ENCODE peak calls at places on chromosomes 1 and 21, in six cellular contexts. X is Caco-2, M is HFF-Myc, U is BJ, B is psoas muscle, I is foreskin fibroblast. J is an unnamed sample.

GRCh38 chr1:161834967-161835366 is 68.8 kb downstream of the ATF6 start:
- DNase-seq in X (no peak), M (no peak), U (no peak), B (no peak), I (no peak), J (no peak)

GRCh38 chr21:33367309-33367973 is 35.8 kb upstream of the IFNGR2 start:
- DNase-seq in X (no peak), M (peak; percentile 37), U (no peak), B (no peak), I (no peak), J (no peak)

GRCh38 chr1:185864889-185865288 is 130.7 kb downstream of the HMCN1 start:
- DNase-seq in X (no peak), M (no peak), U (peak; percentile 26), B (no peak), I (peak; percentile 85), J (no peak)

GRCh38 chr1:31377361-31377863 is 4.5 kb upstream of the FABP3 start:
- DNase-seq in X (no peak), M (no peak), U (no peak), B (no peak), I (no peak), J (no peak)

GRCh38 chr1:158646465-158646864 is 40.0 kb downstream of the SPTA1 start:
- DNase-seq in X (no peak), M (no peak), U (no peak), B (no peak), I (no peak), J (no peak)

GRCh38 chr1:77076759-77077158 is 142.5 kb downstream of the PIGK start:
- DNase-seq in X (no peak), M (no peak), U (no peak), B (no peak), I (no peak), J (no peak)

GRCh38 chr1:12153181-12153785 is 13.5 kb upstream of the TNFRSF1B start:
- DNase-seq in X (no peak), M (no peak), U (peak; percentile 56), B (peak; percentile 68), I (peak; percentile 89), J (no peak)

GRCh38 chr1:61388586-61388985 is 306.2 kb downstream of the NFIA start:
- DNase-seq in X (no peak), M (no peak), U (no peak), B (no peak), I (peak; percentile 4), J (no peak)

GRCh38 chr1:218660678-218661053 is 315.5 kb downstream of the TGFB2 start:
- DNase-seq in X (no peak), M (peak; percentile 67), U (peak; percentile 35), B (no peak), I (peak; percentile 64), J (no peak)

GRCh38 chr1:210900079-210900478 is 233.9 kb downstream of the KCNH1 start:
- DNase-seq in X (no peak), M (no peak), U (no peak), B (no peak), I (no peak), J (no peak)

GRCh38 chr1:30665216-30665615 is 58.2 kb downstream of the MATN1 start:
- DNase-seq in X (no peak), M (no peak), U (no peak), B (peak; percentile 15), I (no peak), J (no peak)

GRCh38 chr1:171061425-171062143 is 29.1 kb upstream of the FMO3 start:
- DNase-seq in X (no peak), M (no peak), U (no peak), B (no peak), I (peak; percentile 18), J (no peak)

GRCh38 chr1:6960291-6960758 is 175.1 kb downstream of the CAMTA1 start:
- DNase-seq in X (no peak), M (peak; percentile 46), U (peak; percentile 56), B (peak; percentile 80), I (peak; percentile 72), J (no peak)

GRCh38 chr21:46662765-46663500 is 27.5 kb downstream of the PRMT2 start:
- DNase-seq in X (no peak), M (no peak), U (no peak), B (no peak), I (no peak), J (no peak)

GRCh38 chr1:189185077-189185476 is 1292.6 kb downstream of the BRINP3 start:
- DNase-seq in X (no peak), M (no peak), U (no peak), B (no peak), I (no peak), J (no peak)

GRCh38 chr1:149962039-149962647 is 25.5 kb upstream of the MTMR11 start:
- DNase-seq in X (peak; percentile 69), M (peak; percentile 42), U (peak; percentile 26), B (no peak), I (peak; percentile 48), J (no peak)

GRCh38 chr1:224300346-224300745 is 29.6 kb downstream of the NVL start:
- DNase-seq in X (no peak), M (peak; percentile 58), U (peak; percentile 31), B (no peak), I (peak; percentile 78), J (no peak)

GRCh38 chr1:28552482-28553228 is at the start of gene TRNAU1AP:
- DNase-seq in X (peak; percentile 94), M (peak; percentile 85), U (peak; percentile 66), B (peak; percentile 98), I (peak; percentile 97), J (peak; percentile 92)
- TF ChIP-seq CTCF in X (no peak), M (no peak), U (no peak), B (no peak), I (no peak), J (no peak)

DNA sequence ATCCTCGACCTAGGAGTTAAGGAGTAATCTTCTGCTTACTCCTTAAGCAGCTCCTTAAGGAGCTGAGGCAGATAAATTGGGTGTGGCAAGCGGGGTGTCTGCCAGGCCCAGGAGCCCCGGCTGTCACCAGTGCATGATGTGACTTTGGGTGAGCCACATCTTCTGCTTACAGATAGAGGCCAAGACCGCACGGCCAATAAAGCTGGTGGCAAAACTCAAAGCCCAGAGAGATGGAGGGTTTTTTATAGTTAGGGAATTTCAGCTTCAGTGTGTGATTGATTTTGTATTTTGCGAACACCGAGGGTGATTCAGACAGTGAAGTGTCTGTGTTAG is 9.8 kb downstream of the MX2 start:
- DNase-seq in X (no peak), M (no peak), U (no peak), B (no peak), I (no peak), J (no peak)
- TF ChIP-seq CTCF in X (no peak), M (no peak), U (no peak), B (no peak), I (no peak), J (no peak)

DNA sequence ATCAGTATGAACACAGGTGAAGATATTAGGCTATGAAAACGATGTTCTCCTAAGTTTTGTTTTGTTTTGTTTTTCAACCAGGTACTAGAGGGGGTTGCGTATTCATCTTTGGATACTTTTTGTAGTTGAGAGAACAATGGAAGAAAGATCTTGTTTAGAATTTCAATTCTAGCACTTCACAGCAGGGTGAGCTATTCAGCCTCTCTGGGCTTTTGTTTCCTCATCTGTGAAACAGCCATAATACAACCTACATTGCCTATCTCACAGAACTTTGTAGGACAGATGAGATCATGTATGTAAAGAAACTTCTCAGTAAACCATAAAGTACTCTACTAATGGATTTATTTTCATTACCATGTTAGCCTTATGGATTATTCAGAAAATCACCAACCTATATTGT is 199.5 kb downstream of the GPATCH2 start:
- DNase-seq in X (no peak), M (no peak), U (no peak), B (no peak), I (no peak), J (no peak)
- TF ChIP-seq CTCF in X (no peak), M (no peak), U (no peak), B (no peak), I (peak; percentile 12), J (no peak)

DNA sequence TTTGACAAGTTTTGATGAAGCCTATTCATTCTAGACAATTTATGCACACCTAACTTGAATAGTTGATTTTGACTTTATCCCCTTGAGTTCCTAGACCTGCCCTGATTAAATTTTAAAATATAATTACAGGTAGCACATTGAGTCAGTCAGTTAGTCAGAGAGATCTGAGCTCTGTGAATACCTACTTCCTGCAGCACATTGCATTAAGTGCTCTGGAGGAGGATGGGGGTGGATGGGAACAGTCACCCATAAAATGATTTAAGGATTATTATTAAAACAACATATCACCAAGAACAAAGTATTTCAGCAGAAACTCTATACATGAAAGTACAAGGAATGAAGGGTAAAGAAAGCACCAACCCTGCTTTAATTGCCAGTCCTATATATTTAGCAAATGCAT is 11.8 kb upstream of the RPF1 start:
- DNase-seq in X (no peak), M (no peak), U (no peak), B (no peak), I (no peak), J (no peak)
- TF ChIP-seq CTCF in X (no peak), M (no peak), U (no peak), B (no peak), I (no peak), J (no peak)

GRCh38 chr1:153728305-153729066 is 636 bp downstream of the INTS3 start:
- DNase-seq in X (peak; percentile 42), M (no peak), U (no peak), B (peak; percentile 68), I (peak; percentile 36), J (peak; percentile 26)

GRCh38 chr1:153723687-153724086 is 4.2 kb upstream of the INTS3 start:
- DNase-seq in X (no peak), M (no peak), U (no peak), B (no peak), I (no peak), J (no peak)

GRCh38 chr1:153730468-153730988 is 2.7 kb downstream of the INTS3 start:
- DNase-seq in X (no peak), M (no peak), U (no peak), B (no peak), I (no peak), J (no peak)

DNA sequence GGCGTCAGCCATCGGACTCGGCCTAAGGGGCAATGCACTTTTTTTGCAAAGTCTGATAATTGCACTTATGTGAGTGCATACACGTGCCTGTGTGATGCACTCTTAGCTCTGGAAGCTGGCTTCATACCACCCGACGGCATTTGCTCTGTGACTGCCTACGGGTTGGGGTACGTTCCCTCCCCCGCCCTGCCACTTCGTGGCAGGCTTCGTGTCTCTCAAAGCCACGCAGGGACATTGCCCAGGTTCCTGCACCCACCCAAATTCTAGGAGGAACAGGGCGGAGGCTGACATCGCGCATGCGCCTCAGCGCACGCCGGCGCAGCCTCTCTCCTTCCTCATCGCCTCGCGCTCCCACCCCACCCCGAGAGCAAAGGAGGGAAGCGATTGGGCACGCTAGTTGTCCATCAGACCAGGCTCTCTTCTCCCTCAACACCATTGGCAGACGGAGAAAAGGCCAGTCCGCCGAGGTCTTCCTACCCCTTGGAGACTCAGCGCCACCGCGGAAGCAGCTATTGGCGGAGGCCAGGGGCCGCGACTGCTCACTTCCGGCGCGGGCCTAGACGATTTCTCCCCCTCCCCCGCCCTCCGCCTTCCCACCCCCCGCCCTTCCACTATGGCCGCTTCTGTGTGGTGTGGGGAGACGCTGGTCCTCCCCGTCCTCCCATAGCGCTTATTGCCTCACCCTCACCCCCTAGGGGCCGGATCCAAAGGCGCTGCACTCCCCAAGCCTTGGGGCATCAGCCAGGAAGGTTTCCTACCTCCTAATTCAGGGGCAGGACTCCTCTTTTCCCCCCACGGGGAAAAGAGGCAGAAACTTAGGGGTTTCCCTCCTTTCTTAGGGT is at the start of gene INTS3:
- DNase-seq in X (peak; percentile 99), M (peak; percentile 100), U (peak; percentile 99), B (peak; percentile 100), I (peak; percentile 100), J (peak; percentile 98)
- TF ChIP-seq CTCF in X (no peak), M (no peak), U (peak; percentile 10), B (no peak), I (no peak), J (peak; percentile 32)